ENCODE peak calls at places on chromosomes 11 and 22, in four cellular contexts. A is AG04450, R is neural crest cell, M is lower lobe of right lung. E is an unnamed sample.

GRCh38 chr11:131851951-131852350 is 481.5 kb downstream of the NTM start:
- DNase-seq in A (no peak), R (no peak), M (no peak), E (no peak)

GRCh38 chr11:100232006-100232405 is 455.1 kb upstream of the ARHGAP42 start:
- DNase-seq in A (no peak), R (no peak), M (no peak), E (no peak)

GRCh38 chr22:49979587-49980264 is 19.2 kb downstream of the PIM3 start:
- DNase-seq in A (no peak), R (no peak), M (peak; percentile 59), E (peak; percentile 54)

GRCh38 chr22:31958625-31959239 is 14.4 kb downstream of the YWHAH start:
- DNase-seq in A (no peak), R (no peak), M (peak; percentile 79), E (no peak)

GRCh38 chr11:103091024-103091423 is 936 bp downstream of the DCUN1D5 start:
- DNase-seq in A (no peak), R (no peak), M (no peak), E (no peak)

GRCh38 chr11:12288212-12288933 is 89.0 kb upstream of the PARVA start:
- DNase-seq in A (peak; percentile 87), R (peak; percentile 92), M (peak; percentile 71), E (peak; percentile 88)

GRCh38 chr11:117950999-117951961 is 22.1 kb upstream of the TMPRSS13 start:
- DNase-seq in A (no peak), R (no peak), M (no peak), E (no peak)

GRCh38 chr11:14012836-14013235 is 50.3 kb downstream of the SPON1 start:
- DNase-seq in A (no peak), R (no peak), M (no peak), E (no peak)

GRCh38 chr22:47090591-47091240 is 328.3 kb downstream of the TBC1D22A start:
- DNase-seq in A (peak; percentile 24), R (no peak), M (no peak), E (no peak)

GRCh38 chr22:23313791-23314567 is 133.7 kb downstream of the BCR start:
- DNase-seq in A (no peak), R (no peak), M (no peak), E (no peak)

GRCh38 chr11:46176421-46176820 is 55.2 kb upstream of the PHF21A start:
- DNase-seq in A (no peak), R (no peak), M (no peak), E (peak; percentile 35)

GRCh38 chr22:47225931-47226633 is 463.6 kb downstream of the TBC1D22A start:
- DNase-seq in A (no peak), R (no peak), M (no peak), E (no peak)

GRCh38 chr22:20578192-20578591 is 70.8 kb downstream of the MED15 start:
- DNase-seq in A (no peak), R (no peak), M (no peak), E (no peak)

GRCh38 chr11:36631704-36632287 is 33.8 kb upstream of the RAG2 start:
- DNase-seq in A (no peak), R (no peak), M (no peak), E (no peak)

GRCh38 chr11:102446606-102447005 is 6.0 kb downstream of the TMEM123 start:
- DNase-seq in A (no peak), R (no peak), M (no peak), E (no peak)

GRCh38 chr22:35335936-35336781 is 36.5 kb downstream of the TOM1 start:
- DNase-seq in A (no peak), R (no peak), M (no peak), E (no peak)

GRCh38 chr11:20289732-20290131 is 73.8 kb upstream of the HTATIP2 start:
- DNase-seq in A (no peak), R (no peak), M (no peak), E (no peak)

GRCh38 chr11:57116654-57117053 is 65.1 kb upstream of the LRRC55 start:
- DNase-seq in A (peak; percentile 18), R (peak; percentile 40), M (no peak), E (peak; percentile 33)

GRCh38 chr11:110069158-110069737 is 23.9 kb upstream of the ZC3H12C start:
- DNase-seq in A (no peak), R (no peak), M (peak; percentile 62), E (no peak)

GRCh38 chr11:60786811-60787567 is 1.9 kb downstream of the MS4A10 start:
- DNase-seq in A (peak; percentile 38), R (no peak), M (peak; percentile 56), E (no peak)

GRCh38 chr11:102603576-102603975 is 21.6 kb downstream of the MMP20 start:
- DNase-seq in A (no peak), R (no peak), M (no peak), E (no peak)

GRCh38 chr11:122149232-122149631 is 33.2 kb upstream of the BLID start:
- DNase-seq in A (no peak), R (no peak), M (no peak), E (no peak)

GRCh38 chr22:38218661-38219331 is 17.0 kb downstream of the MAFF start:
- DNase-seq in A (peak; percentile 91), R (no peak), M (peak; percentile 88), E (peak; percentile 97)

GRCh38 chr11:127202105-127202504 is 201.5 kb upstream of the KIRREL3 start:
- DNase-seq in A (no peak), R (no peak), M (no peak), E (no peak)

GRCh38 chr11:83437939-83438338 is 151.8 kb upstream of the CCDC90B start:
- DNase-seq in A (no peak), R (no peak), M (peak; percentile 52), E (no peak)

GRCh38 chr11:11735586-11735985 is 106.2 kb upstream of the USP47 start:
- DNase-seq in A (no peak), R (no peak), M (no peak), E (no peak)

GRCh38 chr11:8009856-8010255 is 22.7 kb downstream of the EIF3F start:
- DNase-seq in A (no peak), R (no peak), M (no peak), E (no peak)

GRCh38 chr11:129644326-129644725 is 171.3 kb upstream of the TMEM45B start:
- DNase-seq in A (no peak), R (no peak), M (no peak), E (no peak)
- TF ChIP-seq CTCF in A (no peak), R (no peak), M (no peak), E (no peak)

GRCh38 chr22:45582236-45582954 is 79.7 kb downstream of the FBLN1 start:
- DNase-seq in A (no peak), R (no peak), M (peak; percentile 22), E (no peak)

GRCh38 chr22:45581549-45582080 is 78.9 kb downstream of the FBLN1 start:
- DNase-seq in A (no peak), R (no peak), M (peak; percentile 35), E (no peak)

GRCh38 chr22:45579806-45580702 is 77.4 kb downstream of the FBLN1 start:
- DNase-seq in A (no peak), R (no peak), M (no peak), E (no peak)

GRCh38 chr22:45579306-45579705 is 76.6 kb downstream of the FBLN1 start:
- DNase-seq in A (no peak), R (no peak), M (no peak), E (no peak)

GRCh38 chr22:45580703-45581381 is 78.2 kb downstream of the FBLN1 start:
- DNase-seq in A (no peak), R (no peak), M (peak; percentile 41), E (no peak)
- TF ChIP-seq CTCF in A (no peak), R (no peak), M (no peak), E (no peak)

DNA sequence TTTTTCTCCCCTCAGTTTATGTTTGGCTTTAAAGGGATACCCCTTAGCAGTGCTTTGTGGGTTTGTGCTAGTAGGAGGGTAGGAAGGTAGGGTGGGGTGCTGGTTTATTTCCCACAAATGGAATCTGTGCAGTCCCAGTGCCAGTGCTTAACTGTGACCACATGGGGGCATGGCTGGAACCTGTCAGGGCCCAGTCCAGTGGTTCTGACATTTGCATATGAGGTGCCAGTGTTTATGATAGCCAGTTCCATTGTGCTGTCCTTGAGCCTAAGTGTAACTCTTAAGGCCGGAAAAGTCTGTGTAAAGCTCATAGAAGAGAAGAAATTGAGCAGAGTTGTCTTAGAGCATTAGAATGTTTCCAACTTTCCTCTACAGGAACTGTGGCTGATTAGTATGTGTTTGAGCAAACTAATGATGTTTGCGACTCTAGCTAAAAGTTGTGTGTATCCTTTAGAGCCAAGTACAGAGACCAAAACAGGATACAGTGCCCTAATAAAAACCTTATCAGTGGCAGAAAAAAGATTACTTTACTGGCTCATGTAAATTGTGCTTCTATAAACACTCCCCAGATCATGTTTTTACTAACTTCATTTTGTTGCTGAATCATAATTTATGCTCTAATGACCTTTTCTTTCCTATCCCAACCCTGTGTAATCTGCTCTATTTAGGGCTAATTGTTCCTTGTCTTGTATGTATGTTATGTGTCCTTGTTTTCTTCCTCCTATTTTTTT is 38.1 kb downstream of the DIXDC1 start:
- DNase-seq in A (no peak), R (no peak), M (no peak), E (no peak)
- TF ChIP-seq CTCF in A (peak; percentile 13), R (no peak), M (peak; percentile 27), E (no peak)

GRCh38 chr22:27329471-27329870 is 472.1 kb downstream of the MN1 start:
- DNase-seq in A (no peak), R (no peak), M (no peak), E (no peak)

GRCh38 chr22:27335102-27335660 is 466.4 kb downstream of the MN1 start:
- DNase-seq in A (no peak), R (no peak), M (no peak), E (no peak)

GRCh38 chr22:27327981-27328721 is 473.4 kb downstream of the MN1 start:
- DNase-seq in A (no peak), R (no peak), M (no peak), E (peak; percentile 18)

GRCh38 chr22:27329966-27330645 is 471.4 kb downstream of the MN1 start:
- DNase-seq in A (no peak), R (no peak), M (no peak), E (no peak)

GRCh38 chr22:27331526-27332281 is 469.9 kb downstream of the MN1 start:
- DNase-seq in A (no peak), R (peak; percentile 23), M (peak; percentile 70), E (peak; percentile 69)
- TF ChIP-seq CTCF in A (peak; percentile 54), R (peak; percentile 49), M (peak; percentile 47), E (peak; percentile 70)

E was measured in Calu3.